ENCODE peak calls at places on chromosomes 2 and 18, in ten cellular contexts. F is bronchial epithelial cell; M is coronary artery; U is breast epithelium; E is neuronal stem cell; G is IMR-90; B is AG09309; Y is AG04449; O is CD8-positive, alpha-beta T cell; P is effector memory CD4-positive, alpha-beta T cell. D is an unnamed sample.

GRCh38 chr18:61602836-61603235 is 269.6 kb downstream of the CDH20 start:
- DNase-seq in P (no peak), U (no peak), F (peak; percentile 35), Y (no peak), E (no peak), M (no peak), O (no peak), B (no peak), G (peak; percentile 60), D (no peak)

GRCh38 chr18:58213931-58214431 is 170.0 kb downstream of the NEDD4L start:
- DNase-seq in E (no peak), U (no peak), Y (no peak), M (no peak), P (no peak), G (peak; percentile 69), B (no peak), F (peak; percentile 51), O (no peak), D (no peak)

GRCh38 chr2:241857572-241858121 is 1.0 kb downstream of the PDCD1 start:
- DNase-seq in U (no peak), O (no peak), B (no peak), F (no peak), G (no peak), P (no peak), M (no peak), E (no peak), Y (no peak), D (no peak)

GRCh38 chr2:130391058-130391871 is 35.4 kb downstream of the PTPN18 start:
- DNase-seq in P (peak; percentile 29), O (peak; percentile 35), G (peak; percentile 68), U (peak; percentile 81), B (no peak), Y (no peak), F (peak; percentile 67), M (no peak), E (peak; percentile 44), D (peak; percentile 39)

GRCh38 chr2:47015206-47015605 is 99.6 kb upstream of the MCFD2 start:
- DNase-seq in M (no peak), Y (no peak), E (no peak), P (no peak), U (no peak), O (no peak), G (no peak), F (no peak), B (no peak), D (no peak)

GRCh38 chr2:218448934-218449333 is 30.0 kb downstream of the VIL1 start:
- DNase-seq in B (no peak), P (no peak), Y (no peak), G (peak; percentile 45), E (no peak), U (no peak), O (no peak), M (no peak), F (peak; percentile 68), D (no peak)

GRCh38 chr2:67108231-67108630 is 288.9 kb upstream of the ETAA1 start:
- DNase-seq in G (no peak), M (no peak), U (no peak), E (no peak), B (no peak), Y (no peak), O (no peak), P (no peak), F (peak; percentile 8), D (no peak)

GRCh38 chr18:76426738-76427305 is 68.2 kb downstream of the ZNF516 start:
- DNase-seq in U (no peak), B (no peak), G (no peak), E (peak; percentile 43), F (no peak), P (no peak), M (peak; percentile 66), O (no peak), Y (no peak), D (no peak)

GRCh38 chr2:216006164-216006663 is 7.1 kb downstream of the MREG start:
- DNase-seq in P (peak; percentile 22), F (peak; percentile 93), O (peak; percentile 14), E (no peak), B (no peak), G (no peak), M (no peak), Y (no peak), U (peak; percentile 53), D (no peak)

GRCh38 chr18:13616041-13616440 is 110.3 kb downstream of the FAM210A start:
- DNase-seq in U (no peak), P (no peak), B (no peak), E (no peak), G (no peak), O (no peak), F (no peak), Y (no peak), M (no peak), D (no peak)
- H3K4me3 ChIP-seq in U (no peak overlapping the region), P (no peak overlapping the region), B (no peak overlapping the region), E (no peak overlapping the region), G (no peak overlapping the region), O (no peak overlapping the region), F (no peak overlapping the region), Y (no peak overlapping the region), M (no peak overlapping the region), D (no peak overlapping the region)

GRCh38 chr2:148875387-148876051 is 492 bp downstream of the KIF5C start:
- DNase-seq in B (no peak), Y (no peak), O (no peak), F (no peak), E (no peak), M (no peak), P (no peak), G (no peak), U (no peak), D (no peak)

GRCh38 chr2:148874868-148875341 is at the start of gene KIF5C:
- DNase-seq in M (no peak), F (peak; percentile 57), Y (no peak), E (peak; percentile 84), O (peak; percentile 83), P (peak; percentile 83), B (no peak), U (peak; percentile 78), G (peak; percentile 63), D (peak; percentile 30)

GRCh38 chr2:148876589-148877402 is 1.8 kb downstream of the KIF5C start:
- DNase-seq in Y (no peak), B (no peak), U (no peak), M (no peak), O (no peak), G (no peak), P (peak; percentile 69), E (peak; percentile 90), F (no peak), D (no peak)

GRCh38 chr2:148877403-148877740 is 2.3 kb downstream of the KIF5C start:
- DNase-seq in G (no peak), B (no peak), F (no peak), U (no peak), M (no peak), Y (no peak), O (no peak), P (no peak), E (no peak), D (no peak)

DNA sequence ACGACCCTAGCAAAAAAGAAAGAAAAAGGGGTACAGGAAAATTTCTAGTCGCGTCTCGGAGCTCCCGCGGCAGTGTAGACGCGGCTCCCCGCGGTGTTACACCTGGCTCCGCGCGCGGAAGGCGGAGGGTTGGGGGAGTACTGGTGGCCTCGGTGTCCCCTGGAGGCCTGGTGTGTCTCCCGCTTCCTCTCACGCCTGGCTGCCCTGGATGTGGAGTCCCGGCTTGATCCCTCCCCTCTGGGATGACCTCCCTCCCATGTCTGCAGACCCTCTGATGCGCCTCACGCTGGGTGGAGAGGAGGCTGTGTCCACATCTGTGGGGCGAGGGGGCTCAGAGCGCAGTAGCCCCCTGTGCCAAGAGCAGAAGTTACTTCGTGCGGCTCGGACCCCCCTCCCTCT is 1.2 kb downstream of the KIF5C start:
- DNase-seq in U (no peak), G (no peak), M (no peak), B (no peak), Y (no peak), E (peak; percentile 76), P (no peak), F (no peak), O (no peak), D (no peak)
- H3K4me3 ChIP-seq in U (peak overlapping the region; percentile 84), G (no peak overlapping the region), M (peak overlapping the region; percentile 79), B (no peak overlapping the region), Y (no peak overlapping the region), E (peak overlapping the region; percentile 95), P (peak overlapping the region; percentile 71), F (no peak overlapping the region), O (peak overlapping the region; percentile 50), D (peak overlapping the region; percentile 17)

DNA sequence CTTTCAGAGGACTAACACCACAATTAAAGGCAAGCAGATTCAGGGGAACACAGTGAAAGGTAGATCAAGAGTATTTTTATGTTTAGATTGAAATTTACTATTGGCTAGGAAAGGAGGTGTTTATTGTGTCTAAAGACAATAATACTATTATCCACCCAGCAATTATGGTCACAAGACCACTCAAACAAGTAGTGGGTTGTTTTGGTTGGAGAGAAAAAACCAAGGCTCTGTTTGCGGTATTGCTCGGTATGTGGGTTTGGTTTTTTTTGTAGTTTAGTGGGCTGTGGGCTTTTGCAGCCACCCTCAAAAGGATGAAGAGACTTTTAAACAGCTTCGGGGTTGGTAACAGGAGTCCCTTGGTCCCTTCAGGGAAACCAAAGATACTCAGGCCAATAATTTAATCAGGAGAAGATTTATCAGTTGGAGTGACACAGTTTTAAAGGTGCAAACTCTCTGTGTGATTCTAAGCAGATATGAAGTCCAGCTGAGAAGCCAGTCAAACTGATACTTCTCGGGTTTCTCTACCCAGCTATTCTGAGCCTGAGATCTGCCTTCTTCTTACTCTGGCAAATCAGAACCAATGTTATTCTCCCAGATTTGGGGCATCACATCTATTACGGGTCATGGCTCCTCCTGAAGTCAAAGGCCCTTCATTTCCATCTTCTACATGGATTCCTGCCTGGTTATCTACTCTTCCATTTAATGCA is 55.3 kb downstream of the DCC start:
- DNase-seq in G (no peak), O (no peak), E (no peak), F (no peak), M (no peak), U (no peak), P (no peak), Y (no peak), B (no peak), D (no peak)
- H3K4me3 ChIP-seq in G (no peak overlapping the region), O (no peak overlapping the region), E (no peak overlapping the region), F (no peak overlapping the region), M (no peak overlapping the region), U (no peak overlapping the region), P (no peak overlapping the region), Y (no peak overlapping the region), B (no peak overlapping the region), D (no peak overlapping the region)

DNA sequence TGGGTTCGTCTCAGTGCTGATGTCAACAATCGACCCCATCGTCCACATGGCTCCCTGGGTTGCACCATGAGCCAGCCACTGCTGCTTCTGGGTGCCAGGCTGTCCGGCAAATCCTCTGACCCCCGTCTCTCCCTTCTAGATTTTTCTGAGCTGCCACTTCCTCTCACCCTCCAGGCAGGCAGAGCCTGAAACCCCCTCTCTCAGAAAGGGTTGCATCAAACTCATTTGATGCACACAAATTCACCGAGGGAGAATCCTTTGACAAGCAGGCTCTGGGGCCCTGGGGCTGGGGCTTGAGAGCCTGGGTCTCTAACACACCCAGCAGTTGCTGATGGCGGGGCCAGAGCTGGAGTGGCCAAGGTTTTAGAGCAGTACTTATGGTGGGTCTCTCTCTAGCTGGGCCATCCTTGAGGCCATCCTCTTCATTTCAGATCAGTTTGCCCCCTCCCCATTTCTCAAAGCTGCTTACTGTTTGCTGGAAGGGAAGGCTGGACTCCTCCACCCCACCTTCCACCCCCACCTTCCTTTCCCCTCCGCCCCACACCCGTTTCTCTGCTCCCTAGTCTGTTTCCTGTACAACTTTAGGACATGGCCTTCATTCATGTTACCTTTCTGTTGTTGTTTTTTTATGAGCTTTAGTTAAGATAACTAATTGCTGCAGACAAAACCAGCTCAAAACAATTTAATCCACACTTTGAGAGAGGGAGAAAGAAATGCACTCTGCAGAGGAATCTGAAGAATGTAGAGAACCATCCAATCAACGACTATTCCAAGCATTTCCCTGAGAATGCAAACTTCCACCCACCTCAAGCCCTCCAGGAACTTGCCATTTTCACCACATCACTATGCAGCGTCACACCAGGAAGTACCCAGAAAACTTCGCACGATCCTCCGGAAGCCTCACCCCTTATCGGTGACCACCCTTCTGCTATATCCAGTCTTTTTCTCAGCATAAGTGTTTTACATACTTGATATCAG is 69.5 kb downstream of the ARL4C start:
- DNase-seq in G (peak; percentile 90), Y (peak; percentile 78), U (no peak), F (peak; percentile 50), E (peak; percentile 68), M (no peak), P (no peak), B (peak; percentile 32), O (no peak), D (no peak)
- H3K4me3 ChIP-seq in G (no peak overlapping the region), Y (no peak overlapping the region), U (no peak overlapping the region), F (no peak overlapping the region), E (no peak overlapping the region), M (no peak overlapping the region), P (peak overlapping the region; percentile 10), B (no peak overlapping the region), O (peak overlapping the region; percentile 2), D (no peak overlapping the region)